ENCODE peak calls at places on chromosome 15, in five cellular contexts. O is fibroblast of mammary gland, W is endothelial cell, A is heart left ventricle, T is GM10248. S is an unnamed sample.

GRCh38 chr15:99963096-99963825 is 230.0 kb upstream of the LYSMD4 start:
- DNase-seq in O (peak; percentile 33), W (no peak), A (no peak), T (no peak), S (no peak)

GRCh38 chr15:65856821-65857455 is 12.4 kb upstream of the RAB11A start:
- DNase-seq in O (peak; percentile 60), W (peak; percentile 60), A (peak; percentile 58), T (peak; percentile 52), S (peak; percentile 41)

GRCh38 chr15:64523240-64523639 is 62.9 kb downstream of the ZNF609 start:
- DNase-seq in O (no peak), W (no peak), A (no peak), T (no peak), S (no peak)

GRCh38 chr15:74422723-74423442 is 10.9 kb downstream of the SEMA7A start:
- DNase-seq in O (peak; percentile 77), W (no peak), A (no peak), T (no peak), S (peak; percentile 77)

GRCh38 chr15:43150171-43150929 is 17.0 kb downstream of the TMEM62 start:
- DNase-seq in O (peak; percentile 99), W (no peak), A (no peak), T (no peak), S (peak; percentile 98)

GRCh38 chr15:33846151-33846550 is 122.1 kb upstream of the CHRM5 start:
- DNase-seq in O (no peak), W (no peak), A (no peak), T (no peak), S (no peak)

GRCh38 chr15:59699810-59700431 is 10.8 kb upstream of the BNIP2 start:
- DNase-seq in O (peak; percentile 41), W (no peak), A (no peak), T (no peak), S (no peak)

GRCh38 chr15:96421211-96421610 is 90.7 kb downstream of the NR2F2 start:
- DNase-seq in O (peak; percentile 14), W (no peak), A (no peak), T (no peak), S (peak; percentile 44)

GRCh38 chr15:34359416-34359815 is 7.6 kb downstream of the LPCAT4 start:
- DNase-seq in O (no peak), W (no peak), A (no peak), T (no peak), S (no peak)

GRCh38 chr15:70519004-70519365 is 244.4 kb downstream of the UACA start:
- DNase-seq in O (no peak), W (no peak), A (no peak), T (no peak), S (no peak)

GRCh38 chr15:79027532-79028410 is 62.8 kb downstream of the RASGRF1 start:
- DNase-seq in O (no peak), W (no peak), A (no peak), T (no peak), S (no peak)

GRCh38 chr15:37764733-37765191 is 169.7 kb upstream of the TMCO5A start:
- DNase-seq in O (peak; percentile 83), W (peak; percentile 39), A (no peak), T (peak; percentile 14), S (peak; percentile 63)

GRCh38 chr15:95770191-95770590 is 560.3 kb upstream of the NR2F2 start:
- DNase-seq in O (no peak), W (no peak), A (no peak), T (no peak), S (peak; percentile 5)

GRCh38 chr15:50484781-50485180 is 60.6 kb downstream of the USP8 start:
- DNase-seq in O (no peak), W (no peak), A (no peak), T (no peak), S (no peak)

GRCh38 chr15:78438595-78439285 is 724 bp downstream of the IREB2 start:
- DNase-seq in O (peak; percentile 30), W (peak; percentile 49), A (peak; percentile 51), T (peak; percentile 24), S (no peak)

GRCh38 chr15:63349156-63349555 is 32.5 kb downstream of the CA12 start:
- DNase-seq in O (peak; percentile 45), W (no peak), A (peak; percentile 35), T (no peak), S (no peak)

GRCh38 chr15:42118650-42119531 is 24.5 kb upstream of the PLA2G4D start:
- DNase-seq in O (no peak), W (no peak), A (no peak), T (no peak), S (no peak)

GRCh38 chr15:25732191-25732590 is 130.9 kb downstream of the ATP10A start:
- DNase-seq in O (no peak), W (no peak), A (no peak), T (no peak), S (no peak)

GRCh38 chr15:32119694-32120330 is 89.5 kb downstream of the CHRNA7 start:
- DNase-seq in O (no peak), W (no peak), A (no peak), T (no peak), S (no peak)

GRCh38 chr15:89143503-89144162 is 55.4 kb downstream of the ABHD2 start:
- DNase-seq in O (peak; percentile 94), W (no peak), A (no peak), T (no peak), S (peak; percentile 79)

GRCh38 chr15:33309602-33310276 is 1.0 kb upstream of the RYR3 start:
- DNase-seq in O (peak; percentile 25), W (peak; percentile 49), A (peak; percentile 24), T (peak; percentile 40), S (no peak)

GRCh38 chr15:90342655-90343054 is 9.4 kb upstream of the ZNF774 start:
- DNase-seq in O (no peak), W (no peak), A (no peak), T (no peak), S (no peak)

GRCh38 chr15:34241376-34242350 is 16.8 kb downstream of the EMC4 start:
- DNase-seq in O (peak; percentile 64), W (peak; percentile 32), A (no peak), T (peak; percentile 62), S (peak; percentile 20)

GRCh38 chr15:73991260-73991659 is 835 bp downstream of the STOML1 start:
- DNase-seq in O (peak; percentile 88), W (no peak), A (peak; percentile 94), T (no peak), S (no peak)

GRCh38 chr15:34647569-34648334 is 64.3 kb upstream of the GOLGA8B start:
- DNase-seq in O (peak; percentile 15), W (no peak), A (peak; percentile 24), T (no peak), S (no peak)

GRCh38 chr15:72116680-72117447 is 1.1 kb downstream of the MYO9A start:
- DNase-seq in O (peak; percentile 35), W (peak; percentile 16), A (peak; percentile 51), T (no peak), S (no peak)

GRCh38 chr15:79007066-79007465 is 62.2 kb upstream of the CTSH start:
- DNase-seq in O (peak; percentile 41), W (peak; percentile 82), A (peak; percentile 78), T (no peak), S (peak; percentile 15)

DNA sequence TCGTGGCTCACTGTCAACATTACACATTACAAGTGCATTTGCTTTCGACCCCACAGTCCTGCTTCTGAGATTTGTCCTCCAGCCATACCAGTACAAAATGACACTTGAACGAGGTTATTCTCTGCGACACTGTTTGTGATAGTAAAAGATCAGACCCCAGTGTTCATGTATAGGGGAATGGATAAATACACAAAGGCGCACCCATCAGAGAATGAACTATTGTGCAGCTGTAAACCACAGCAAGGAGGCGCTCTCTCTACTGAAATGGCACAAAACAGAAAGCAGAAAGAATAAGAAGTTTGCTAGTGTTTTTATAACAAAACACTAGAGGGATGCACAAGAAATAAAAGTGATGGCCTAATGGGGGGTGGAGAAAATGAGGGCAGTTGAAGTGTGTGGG is 4.9 kb upstream of the CHSY1 start:
- DNase-seq in O (no peak), W (no peak), A (no peak), T (no peak), S (no peak)
- TF ChIP-seq CTCF in O (peak; percentile 52), W (peak; percentile 44), A (no peak), T (peak; percentile 53), S (peak; percentile 71)

DNA sequence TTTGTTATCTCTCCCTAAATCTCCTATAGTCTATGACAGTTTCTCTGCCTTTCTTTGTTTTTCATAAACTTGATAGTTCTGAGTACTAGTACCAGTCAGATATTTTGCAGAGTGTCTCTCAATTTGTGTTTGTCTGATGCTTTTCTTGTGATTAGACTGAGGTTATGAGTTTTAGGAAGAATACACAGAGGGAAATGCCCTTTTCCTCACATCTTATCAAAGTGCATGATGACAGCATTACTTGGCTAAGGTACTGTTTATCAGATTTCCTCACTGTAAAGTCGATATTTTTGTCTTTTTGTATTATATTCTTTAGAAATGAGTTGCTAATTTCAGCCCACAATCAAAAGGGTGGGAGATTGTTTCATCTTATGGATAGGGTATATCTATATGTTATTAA is 45.6 kb downstream of the GLCE start:
- DNase-seq in O (no peak), W (no peak), A (no peak), T (no peak), S (no peak)
- TF ChIP-seq CTCF in O (no peak), W (no peak), A (no peak), T (no peak), S (no peak)

GRCh38 chr15:40955141-40955903 is 2.1 kb downstream of the CHAC1 start:
- DNase-seq in O (no peak), W (no peak), A (peak; percentile 22), T (no peak), S (no peak)

GRCh38 chr15:40953713-40954074 is 423 bp downstream of the CHAC1 start:
- DNase-seq in O (no peak), W (no peak), A (peak; percentile 4), T (no peak), S (no peak)

GRCh38 chr15:40952301-40952900 is 870 bp upstream of the CHAC1 start:
- DNase-seq in O (no peak), W (no peak), A (peak; percentile 18), T (no peak), S (no peak)

GRCh38 chr15:40951764-40952163 is 1.5 kb upstream of the CHAC1 start:
- DNase-seq in O (no peak), W (no peak), A (no peak), T (no peak), S (no peak)

GRCh38 chr15:40952901-40953712 is at the start of gene CHAC1:
- DNase-seq in O (peak; percentile 88), W (peak; percentile 89), A (peak; percentile 96), T (peak; percentile 99), S (peak; percentile 94)
- TF ChIP-seq CTCF in O (no peak), W (no peak), A (no peak), T (peak; percentile 16), S (peak; percentile 24)

GRCh38 chr15:67142142-67143092 is 77.0 kb downstream of the SMAD3 start:
- DNase-seq in O (peak; percentile 85), W (no peak), A (no peak), T (no peak), S (peak; percentile 67)
- TF ChIP-seq CTCF in O (no peak), W (no peak), A (no peak), T (no peak), S (no peak)

S was measured in HFFc6.